ENCODE peak calls at places on chromosome 9, in ten cellular contexts. One of them, this sample, is unnamed.

GRCh38 chr9:20729545-20729944 is 45.5 kb downstream of the FOCAD start:
- DNase-seq in endodermal cell: no peak
- DNase-seq in endothelial cell: no peak
- DNase-seq in Calu3: no peak
- DNase-seq in activated CD4-positive, CD25-positive, alpha-beta regulatory T cell treated with anti-CD3 and anti-CD28 coated beads, Interleukin-2, amount 50 U/mL, for 72 hours: no peak
- DNase-seq in HepG2: no peak
- DNase-seq in G401: no peak
- DNase-seq in AG08396: no peak
- DNase-seq in HS-27A: no peak
- DNase-seq in GM13976: no peak
- DNase-seq in this sample: no peak

GRCh38 chr9:126721531-126722098 is 83.2 kb upstream of the ZBTB43 start:
- DNase-seq in endodermal cell: no peak
- DNase-seq in endothelial cell: no peak
- DNase-seq in Calu3: no peak
- DNase-seq in activated CD4-positive, CD25-positive, alpha-beta regulatory T cell treated with anti-CD3 and anti-CD28 coated beads, Interleukin-2, amount 50 U/mL, for 72 hours: no peak
- DNase-seq in HepG2: no peak
- DNase-seq in G401: no peak
- DNase-seq in AG08396: no peak
- DNase-seq in HS-27A: no peak
- DNase-seq in GM13976: no peak
- DNase-seq in this sample: peak

GRCh38 chr9:135215571-135216161 is 128.2 kb downstream of the OLFM1 start:
- DNase-seq in endodermal cell: peak
- DNase-seq in endothelial cell: no peak
- DNase-seq in Calu3: no peak
- DNase-seq in activated CD4-positive, CD25-positive, alpha-beta regulatory T cell treated with anti-CD3 and anti-CD28 coated beads, Interleukin-2, amount 50 U/mL, for 72 hours: no peak
- DNase-seq in HepG2: no peak
- DNase-seq in G401: peak
- DNase-seq in AG08396: no peak
- DNase-seq in HS-27A: no peak
- DNase-seq in GM13976: no peak
- DNase-seq in this sample: peak

GRCh38 chr9:134551657-134552348 is 89.8 kb upstream of the COL5A1 start:
- DNase-seq in endodermal cell: no peak
- DNase-seq in endothelial cell: no peak
- DNase-seq in Calu3: peak
- DNase-seq in activated CD4-positive, CD25-positive, alpha-beta regulatory T cell treated with anti-CD3 and anti-CD28 coated beads, Interleukin-2, amount 50 U/mL, for 72 hours: no peak
- DNase-seq in HepG2: no peak
- DNase-seq in G401: no peak
- DNase-seq in AG08396: peak
- DNase-seq in HS-27A: peak
- DNase-seq in GM13976: no peak
- DNase-seq in this sample: peak

GRCh38 chr9:133685653-133686504 is 49.7 kb downstream of the DBH start:
- DNase-seq in endodermal cell: no peak
- DNase-seq in endothelial cell: no peak
- DNase-seq in Calu3: no peak
- DNase-seq in activated CD4-positive, CD25-positive, alpha-beta regulatory T cell treated with anti-CD3 and anti-CD28 coated beads, Interleukin-2, amount 50 U/mL, for 72 hours: no peak
- DNase-seq in HepG2: no peak
- DNase-seq in G401: no peak
- DNase-seq in AG08396: no peak
- DNase-seq in HS-27A: no peak
- DNase-seq in GM13976: no peak
- DNase-seq in this sample: peak

GRCh38 chr9:109437286-109437685 is 60.8 kb downstream of the PTPN3 start:
- DNase-seq in endodermal cell: no peak
- DNase-seq in endothelial cell: no peak
- DNase-seq in Calu3: no peak
- DNase-seq in activated CD4-positive, CD25-positive, alpha-beta regulatory T cell treated with anti-CD3 and anti-CD28 coated beads, Interleukin-2, amount 50 U/mL, for 72 hours: no peak
- DNase-seq in HepG2: no peak
- DNase-seq in G401: no peak
- DNase-seq in AG08396: no peak
- DNase-seq in HS-27A: no peak
- DNase-seq in GM13976: no peak
- DNase-seq in this sample: no peak

GRCh38 chr9:131986576-131986975 is 93.1 kb downstream of the MED27 start:
- DNase-seq in endodermal cell: no peak
- DNase-seq in endothelial cell: no peak
- DNase-seq in Calu3: no peak
- DNase-seq in activated CD4-positive, CD25-positive, alpha-beta regulatory T cell treated with anti-CD3 and anti-CD28 coated beads, Interleukin-2, amount 50 U/mL, for 72 hours: no peak
- DNase-seq in HepG2: no peak
- DNase-seq in G401: no peak
- DNase-seq in AG08396: no peak
- DNase-seq in HS-27A: no peak
- DNase-seq in GM13976: no peak
- DNase-seq in this sample: no peak

GRCh38 chr9:34590376-34591090 is 1.0 kb upstream of the CNTFR start:
- DNase-seq in endodermal cell: peak
- DNase-seq in endothelial cell: no peak
- DNase-seq in Calu3: peak
- DNase-seq in activated CD4-positive, CD25-positive, alpha-beta regulatory T cell treated with anti-CD3 and anti-CD28 coated beads, Interleukin-2, amount 50 U/mL, for 72 hours: no peak
- DNase-seq in HepG2: no peak
- DNase-seq in G401: no peak
- DNase-seq in AG08396: no peak
- DNase-seq in HS-27A: no peak
- DNase-seq in GM13976: peak
- DNase-seq in this sample: peak

GRCh38 chr9:108859459-108860114 is 2.5 kb upstream of the ACTL7A start:
- DNase-seq in endodermal cell: no peak
- DNase-seq in endothelial cell: no peak
- DNase-seq in Calu3: no peak
- DNase-seq in activated CD4-positive, CD25-positive, alpha-beta regulatory T cell treated with anti-CD3 and anti-CD28 coated beads, Interleukin-2, amount 50 U/mL, for 72 hours: no peak
- DNase-seq in HepG2: no peak
- DNase-seq in G401: no peak
- DNase-seq in AG08396: no peak
- DNase-seq in HS-27A: no peak
- DNase-seq in GM13976: no peak
- DNase-seq in this sample: no peak

GRCh38 chr9:78428640-78429039 is 131.7 kb downstream of the PSAT1 start:
- DNase-seq in endodermal cell: no peak
- DNase-seq in endothelial cell: no peak
- DNase-seq in Calu3: no peak
- DNase-seq in activated CD4-positive, CD25-positive, alpha-beta regulatory T cell treated with anti-CD3 and anti-CD28 coated beads, Interleukin-2, amount 50 U/mL, for 72 hours: no peak
- DNase-seq in HepG2: no peak
- DNase-seq in G401: no peak
- DNase-seq in AG08396: no peak
- DNase-seq in HS-27A: no peak
- DNase-seq in GM13976: no peak
- DNase-seq in this sample: no peak

GRCh38 chr9:122827759-122828090 is 663 bp downstream of the PDCL start:
- DNase-seq in endodermal cell: peak
- DNase-seq in endothelial cell: peak
- DNase-seq in Calu3: no peak
- DNase-seq in activated CD4-positive, CD25-positive, alpha-beta regulatory T cell treated with anti-CD3 and anti-CD28 coated beads, Interleukin-2, amount 50 U/mL, for 72 hours: no peak
- DNase-seq in HepG2: no peak
- DNase-seq in G401: no peak
- DNase-seq in AG08396: peak
- DNase-seq in HS-27A: peak
- DNase-seq in GM13976: no peak
- DNase-seq in this sample: no peak

GRCh38 chr9:136191549-136192286 is 13.2 kb downstream of the LHX3 start:
- DNase-seq in endodermal cell: no peak
- DNase-seq in endothelial cell: no peak
- DNase-seq in Calu3: no peak
- DNase-seq in activated CD4-positive, CD25-positive, alpha-beta regulatory T cell treated with anti-CD3 and anti-CD28 coated beads, Interleukin-2, amount 50 U/mL, for 72 hours: no peak
- DNase-seq in HepG2: no peak
- DNase-seq in G401: no peak
- DNase-seq in AG08396: no peak
- DNase-seq in HS-27A: no peak
- DNase-seq in GM13976: no peak
- DNase-seq in this sample: no peak

GRCh38 chr9:88953401-88954029 is 37.8 kb upstream of the S1PR3 start:
- DNase-seq in endodermal cell: no peak
- DNase-seq in endothelial cell: no peak
- DNase-seq in Calu3: no peak
- DNase-seq in activated CD4-positive, CD25-positive, alpha-beta regulatory T cell treated with anti-CD3 and anti-CD28 coated beads, Interleukin-2, amount 50 U/mL, for 72 hours: no peak
- DNase-seq in HepG2: peak
- DNase-seq in G401: peak
- DNase-seq in AG08396: peak
- DNase-seq in HS-27A: no peak
- DNase-seq in GM13976: no peak
- DNase-seq in this sample: no peak

This sample was measured in spleen.